ENCODE peak calls at places on chromosomes 6 and 20, in seven cellular contexts. One of them, this sample, is unnamed.

GRCh38 chr6:83138758-83139157 is 54.3 kb downstream of the PGM3 start:
- DNase-seq in CD8-positive, alpha-beta T cell: no peak
- DNase-seq in mesothelial cell of epicardium: no peak
- DNase-seq in astrocyte of the cerebellum: no peak
- DNase-seq in fibroblast of the aortic adventitia: no peak
- DNase-seq in neural crest cell: no peak
- DNase-seq in HFF-Myc: no peak
- DNase-seq in this sample: no peak

GRCh38 chr6:122202576-122203137 is 196.8 kb upstream of the HSF2 start:
- DNase-seq in CD8-positive, alpha-beta T cell: no peak
- DNase-seq in mesothelial cell of epicardium: no peak
- DNase-seq in astrocyte of the cerebellum: no peak
- DNase-seq in fibroblast of the aortic adventitia: no peak
- DNase-seq in neural crest cell: no peak
- DNase-seq in HFF-Myc: no peak
- DNase-seq in this sample: no peak

GRCh38 chr20:9407805-9408421 is 106.5 kb upstream of the LAMP5 start:
- DNase-seq in CD8-positive, alpha-beta T cell: peak
- DNase-seq in mesothelial cell of epicardium: peak
- DNase-seq in astrocyte of the cerebellum: peak
- DNase-seq in fibroblast of the aortic adventitia: peak
- DNase-seq in neural crest cell: peak
- DNase-seq in HFF-Myc: peak
- DNase-seq in this sample: peak

GRCh38 chr6:154613137-154613676 is 102.7 kb upstream of the CNKSR3 start:
- DNase-seq in CD8-positive, alpha-beta T cell: no peak
- DNase-seq in mesothelial cell of epicardium: no peak
- DNase-seq in astrocyte of the cerebellum: peak
- DNase-seq in fibroblast of the aortic adventitia: peak
- DNase-seq in neural crest cell: no peak
- DNase-seq in HFF-Myc: peak
- DNase-seq in this sample: no peak

GRCh38 chr6:168542301-168542700 is 101.3 kb downstream of the SMOC2 start:
- DNase-seq in CD8-positive, alpha-beta T cell: no peak
- DNase-seq in mesothelial cell of epicardium: no peak
- DNase-seq in astrocyte of the cerebellum: no peak
- DNase-seq in fibroblast of the aortic adventitia: peak
- DNase-seq in neural crest cell: no peak
- DNase-seq in HFF-Myc: no peak
- DNase-seq in this sample: no peak

GRCh38 chr6:41153992-41154625 is at the start of gene TREML1:
- DNase-seq in CD8-positive, alpha-beta T cell: no peak
- DNase-seq in mesothelial cell of epicardium: no peak
- DNase-seq in astrocyte of the cerebellum: no peak
- DNase-seq in fibroblast of the aortic adventitia: no peak
- DNase-seq in neural crest cell: no peak
- DNase-seq in HFF-Myc: no peak
- DNase-seq in this sample: no peak

GRCh38 chr20:3705970-3706739 is 6.2 kb downstream of the SIGLEC1 start:
- DNase-seq in CD8-positive, alpha-beta T cell: no peak
- DNase-seq in mesothelial cell of epicardium: no peak
- DNase-seq in astrocyte of the cerebellum: no peak
- DNase-seq in fibroblast of the aortic adventitia: no peak
- DNase-seq in neural crest cell: no peak
- DNase-seq in HFF-Myc: no peak
- DNase-seq in this sample: no peak

GRCh38 chr6:47169785-47170685 is 127.9 kb upstream of the ADGRF1 start:
- DNase-seq in CD8-positive, alpha-beta T cell: no peak
- DNase-seq in mesothelial cell of epicardium: no peak
- DNase-seq in astrocyte of the cerebellum: no peak
- DNase-seq in fibroblast of the aortic adventitia: peak
- DNase-seq in neural crest cell: no peak
- DNase-seq in HFF-Myc: peak
- DNase-seq in this sample: no peak

GRCh38 chr6:2669067-2669710 is 81.5 kb downstream of the MYLK4 start:
- DNase-seq in CD8-positive, alpha-beta T cell: no peak
- DNase-seq in mesothelial cell of epicardium: no peak
- DNase-seq in astrocyte of the cerebellum: peak
- DNase-seq in fibroblast of the aortic adventitia: no peak
- DNase-seq in neural crest cell: no peak
- DNase-seq in HFF-Myc: no peak
- DNase-seq in this sample: no peak

GRCh38 chr6:90028080-90028778 is 134.0 kb downstream of the GJA10 start:
- DNase-seq in CD8-positive, alpha-beta T cell: no peak
- DNase-seq in mesothelial cell of epicardium: no peak
- DNase-seq in astrocyte of the cerebellum: no peak
- DNase-seq in fibroblast of the aortic adventitia: no peak
- DNase-seq in neural crest cell: no peak
- DNase-seq in HFF-Myc: no peak
- DNase-seq in this sample: no peak

GRCh38 chr6:137202078-137202477 is 17.1 kb downstream of the IFNGR1 start:
- DNase-seq in CD8-positive, alpha-beta T cell: no peak
- DNase-seq in mesothelial cell of epicardium: no peak
- DNase-seq in astrocyte of the cerebellum: no peak
- DNase-seq in fibroblast of the aortic adventitia: no peak
- DNase-seq in neural crest cell: no peak
- DNase-seq in HFF-Myc: no peak
- DNase-seq in this sample: no peak

GRCh38 chr20:31607640-31608255 is 2.7 kb downstream of the ID1 start:
- DNase-seq in CD8-positive, alpha-beta T cell: no peak
- DNase-seq in mesothelial cell of epicardium: no peak
- DNase-seq in astrocyte of the cerebellum: no peak
- DNase-seq in fibroblast of the aortic adventitia: peak
- DNase-seq in neural crest cell: no peak
- DNase-seq in HFF-Myc: no peak
- DNase-seq in this sample: no peak

GRCh38 chr6:98416027-98416426 is 418.3 kb upstream of the POU3F2 start:
- DNase-seq in CD8-positive, alpha-beta T cell: no peak
- DNase-seq in mesothelial cell of epicardium: no peak
- DNase-seq in astrocyte of the cerebellum: no peak
- DNase-seq in fibroblast of the aortic adventitia: no peak
- DNase-seq in neural crest cell: no peak
- DNase-seq in HFF-Myc: no peak
- DNase-seq in this sample: no peak

GRCh38 chr6:154500769-154501171 is 9.7 kb downstream of the CNKSR3 start:
- DNase-seq in CD8-positive, alpha-beta T cell: no peak
- DNase-seq in mesothelial cell of epicardium: no peak
- DNase-seq in astrocyte of the cerebellum: no peak
- DNase-seq in fibroblast of the aortic adventitia: no peak
- DNase-seq in neural crest cell: no peak
- DNase-seq in HFF-Myc: no peak
- DNase-seq in this sample: no peak

GRCh38 chr20:10662151-10662550 is 11.6 kb downstream of the JAG1 start:
- DNase-seq in CD8-positive, alpha-beta T cell: no peak
- DNase-seq in mesothelial cell of epicardium: peak
- DNase-seq in astrocyte of the cerebellum: no peak
- DNase-seq in fibroblast of the aortic adventitia: no peak
- DNase-seq in neural crest cell: no peak
- DNase-seq in HFF-Myc: no peak
- DNase-seq in this sample: no peak

GRCh38 chr20:44990957-44991356 is 24.6 kb downstream of the STK4 start:
- DNase-seq in CD8-positive, alpha-beta T cell: no peak
- DNase-seq in mesothelial cell of epicardium: no peak
- DNase-seq in astrocyte of the cerebellum: no peak
- DNase-seq in fibroblast of the aortic adventitia: no peak
- DNase-seq in neural crest cell: no peak
- DNase-seq in HFF-Myc: no peak
- DNase-seq in this sample: no peak

GRCh38 chr6:36682328-36683144 is 4.0 kb downstream of the CDKN1A start:
- DNase-seq in CD8-positive, alpha-beta T cell: peak
- DNase-seq in mesothelial cell of epicardium: no peak
- DNase-seq in astrocyte of the cerebellum: no peak
- DNase-seq in fibroblast of the aortic adventitia: no peak
- DNase-seq in neural crest cell: no peak
- DNase-seq in HFF-Myc: no peak
- DNase-seq in this sample: no peak

GRCh38 chr20:889110-889509 is 27.0 kb downstream of the ANGPT4 start:
- DNase-seq in CD8-positive, alpha-beta T cell: no peak
- DNase-seq in mesothelial cell of epicardium: no peak
- DNase-seq in astrocyte of the cerebellum: no peak
- DNase-seq in fibroblast of the aortic adventitia: no peak
- DNase-seq in neural crest cell: no peak
- DNase-seq in HFF-Myc: no peak
- DNase-seq in this sample: no peak

GRCh38 chr6:34207695-34208443 is 28.8 kb upstream of the HMGA1 start:
- DNase-seq in CD8-positive, alpha-beta T cell: no peak
- DNase-seq in mesothelial cell of epicardium: no peak
- DNase-seq in astrocyte of the cerebellum: no peak
- DNase-seq in fibroblast of the aortic adventitia: no peak
- DNase-seq in neural crest cell: no peak
- DNase-seq in HFF-Myc: no peak
- DNase-seq in this sample: no peak

GRCh38 chr20:45070932-45071632 is 29.8 kb downstream of the KCNS1 start:
- DNase-seq in CD8-positive, alpha-beta T cell: no peak
- DNase-seq in mesothelial cell of epicardium: no peak
- DNase-seq in astrocyte of the cerebellum: no peak
- DNase-seq in fibroblast of the aortic adventitia: peak
- DNase-seq in neural crest cell: no peak
- DNase-seq in HFF-Myc: no peak
- DNase-seq in this sample: no peak

DNA sequence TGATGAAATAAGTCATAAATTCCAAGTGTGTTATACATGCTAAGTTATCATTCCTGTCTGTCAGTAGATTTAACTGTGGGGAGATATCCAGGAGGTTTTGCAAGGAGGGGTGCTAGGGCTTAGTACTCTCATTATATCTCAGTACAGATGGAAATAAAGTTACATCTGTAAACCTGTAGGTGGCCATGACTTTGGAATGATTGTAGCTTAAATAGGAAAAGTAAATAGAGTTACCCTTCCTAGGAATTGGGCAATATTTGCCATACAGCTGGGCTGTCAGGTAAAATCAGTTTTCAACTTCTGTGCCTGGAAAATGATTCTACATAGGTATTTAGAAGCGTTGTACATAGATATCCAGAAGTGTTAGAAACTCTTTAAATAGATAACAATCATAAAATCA is 19.8 kb upstream of the TGM3 start:
- DNase-seq in CD8-positive, alpha-beta T cell: no peak
- DNase-seq in mesothelial cell of epicardium: no peak
- DNase-seq in astrocyte of the cerebellum: no peak
- DNase-seq in fibroblast of the aortic adventitia: no peak
- DNase-seq in neural crest cell: no peak
- DNase-seq in HFF-Myc: no peak
- DNase-seq in this sample: no peak
- TF ChIP-seq CTCF in CD8-positive, alpha-beta T cell: no peak
- TF ChIP-seq CTCF in mesothelial cell of epicardium: no peak
- TF ChIP-seq CTCF in astrocyte of the cerebellum: no peak
- TF ChIP-seq CTCF in fibroblast of the aortic adventitia: no peak
- TF ChIP-seq CTCF in neural crest cell: peak
- TF ChIP-seq CTCF in HFF-Myc: no peak
- TF ChIP-seq CTCF in this sample: no peak

GRCh38 chr6:158703840-158704822 is 54.3 kb downstream of the SYTL3 start:
- DNase-seq in CD8-positive, alpha-beta T cell: peak
- DNase-seq in mesothelial cell of epicardium: peak
- DNase-seq in astrocyte of the cerebellum: no peak
- DNase-seq in fibroblast of the aortic adventitia: peak
- DNase-seq in neural crest cell: peak
- DNase-seq in HFF-Myc: no peak
- DNase-seq in this sample: peak
- TF ChIP-seq CTCF in CD8-positive, alpha-beta T cell: peak
- TF ChIP-seq CTCF in mesothelial cell of epicardium: peak
- TF ChIP-seq CTCF in astrocyte of the cerebellum: peak
- TF ChIP-seq CTCF in fibroblast of the aortic adventitia: peak
- TF ChIP-seq CTCF in neural crest cell: peak
- TF ChIP-seq CTCF in HFF-Myc: peak
- TF ChIP-seq CTCF in this sample: peak

GRCh38 chr20:59598625-59599310 is 5.6 kb upstream of the PHACTR3 start:
- DNase-seq in CD8-positive, alpha-beta T cell: peak
- DNase-seq in mesothelial cell of epicardium: peak
- DNase-seq in astrocyte of the cerebellum: no peak
- DNase-seq in fibroblast of the aortic adventitia: peak
- DNase-seq in neural crest cell: peak
- DNase-seq in HFF-Myc: peak
- DNase-seq in this sample: no peak
- TF ChIP-seq CTCF in CD8-positive, alpha-beta T cell: peak
- TF ChIP-seq CTCF in mesothelial cell of epicardium: peak
- TF ChIP-seq CTCF in astrocyte of the cerebellum: peak
- TF ChIP-seq CTCF in fibroblast of the aortic adventitia: peak
- TF ChIP-seq CTCF in neural crest cell: peak
- TF ChIP-seq CTCF in HFF-Myc: peak
- TF ChIP-seq CTCF in this sample: peak

GRCh38 chr6:21259660-21260059 is 333.9 kb upstream of the SOX4 start:
- DNase-seq in CD8-positive, alpha-beta T cell: no peak
- DNase-seq in mesothelial cell of epicardium: no peak
- DNase-seq in astrocyte of the cerebellum: no peak
- DNase-seq in fibroblast of the aortic adventitia: no peak
- DNase-seq in neural crest cell: no peak
- DNase-seq in HFF-Myc: no peak
- DNase-seq in this sample: no peak
- TF ChIP-seq CTCF in CD8-positive, alpha-beta T cell: no peak
- TF ChIP-seq CTCF in mesothelial cell of epicardium: no peak
- TF ChIP-seq CTCF in astrocyte of the cerebellum: no peak
- TF ChIP-seq CTCF in fibroblast of the aortic adventitia: no peak
- TF ChIP-seq CTCF in neural crest cell: no peak
- TF ChIP-seq CTCF in HFF-Myc: no peak
- TF ChIP-seq CTCF in this sample: no peak

GRCh38 chr6:31829633-31830492 is 2.3 kb downstream of the HSPA1B start:
- DNase-seq in CD8-positive, alpha-beta T cell: no peak
- DNase-seq in mesothelial cell of epicardium: no peak
- DNase-seq in astrocyte of the cerebellum: no peak
- DNase-seq in fibroblast of the aortic adventitia: peak
- DNase-seq in neural crest cell: no peak
- DNase-seq in HFF-Myc: no peak
- DNase-seq in this sample: no peak
- TF ChIP-seq CTCF in CD8-positive, alpha-beta T cell: peak
- TF ChIP-seq CTCF in mesothelial cell of epicardium: peak
- TF ChIP-seq CTCF in astrocyte of the cerebellum: no peak
- TF ChIP-seq CTCF in fibroblast of the aortic adventitia: peak
- TF ChIP-seq CTCF in neural crest cell: peak
- TF ChIP-seq CTCF in HFF-Myc: peak
- TF ChIP-seq CTCF in this sample: peak

This sample was measured in natural killer cell.